ENCODE peak calls at places on chromosomes 11 and 22, in seven cellular contexts. One of them, this sample, is unnamed.

GRCh38 chr11:133011604-133012003 is 520.7 kb downstream of the OPCML start:
- DNase-seq in GM23338: no peak
- DNase-seq in dorsolateral prefrontal cortex: no peak
- DNase-seq in mucosa of descending colon: no peak
- DNase-seq in choroid plexus epithelial cell: no peak
- DNase-seq in left ventricle myocardium inferior: no peak
- DNase-seq in ovary: no peak
- DNase-seq in this sample: no peak

GRCh38 chr22:46091277-46091977 is 58.9 kb upstream of the PPARA start:
- DNase-seq in GM23338: no peak
- DNase-seq in dorsolateral prefrontal cortex: no peak
- DNase-seq in mucosa of descending colon: no peak
- DNase-seq in choroid plexus epithelial cell: no peak
- DNase-seq in left ventricle myocardium inferior: peak
- DNase-seq in ovary: peak
- DNase-seq in this sample: no peak

GRCh38 chr11:119015054-119015611 is 3.0 kb downstream of the RPS25 start:
- DNase-seq in GM23338: no peak
- DNase-seq in dorsolateral prefrontal cortex: no peak
- DNase-seq in mucosa of descending colon: no peak
- DNase-seq in choroid plexus epithelial cell: no peak
- DNase-seq in left ventricle myocardium inferior: no peak
- DNase-seq in ovary: no peak
- DNase-seq in this sample: no peak

GRCh38 chr11:37712246-37712645 is 1114.2 kb upstream of the RAG2 start:
- DNase-seq in GM23338: peak
- DNase-seq in dorsolateral prefrontal cortex: no peak
- DNase-seq in mucosa of descending colon: no peak
- DNase-seq in choroid plexus epithelial cell: peak
- DNase-seq in left ventricle myocardium inferior: no peak
- DNase-seq in ovary: no peak
- DNase-seq in this sample: no peak

GRCh38 chr11:74932169-74932568 is 16.7 kb downstream of the XRRA1 start:
- DNase-seq in GM23338: no peak
- DNase-seq in dorsolateral prefrontal cortex: no peak
- DNase-seq in mucosa of descending colon: no peak
- DNase-seq in choroid plexus epithelial cell: peak
- DNase-seq in left ventricle myocardium inferior: no peak
- DNase-seq in ovary: no peak
- DNase-seq in this sample: no peak

GRCh38 chr11:15059132-15059531 is 14.3 kb upstream of the CALCB start:
- DNase-seq in GM23338: no peak
- DNase-seq in dorsolateral prefrontal cortex: no peak
- DNase-seq in mucosa of descending colon: no peak
- DNase-seq in choroid plexus epithelial cell: no peak
- DNase-seq in left ventricle myocardium inferior: no peak
- DNase-seq in ovary: no peak
- DNase-seq in this sample: no peak

GRCh38 chr22:46312056-46312455 is 15.4 kb downstream of the GTSE1 start:
- DNase-seq in GM23338: no peak
- DNase-seq in dorsolateral prefrontal cortex: no peak
- DNase-seq in mucosa of descending colon: no peak
- DNase-seq in choroid plexus epithelial cell: no peak
- DNase-seq in left ventricle myocardium inferior: no peak
- DNase-seq in ovary: no peak
- DNase-seq in this sample: no peak

GRCh38 chr11:94735907-94736306 is 32.2 kb upstream of the AMOTL1 start:
- DNase-seq in GM23338: no peak
- DNase-seq in dorsolateral prefrontal cortex: no peak
- DNase-seq in mucosa of descending colon: no peak
- DNase-seq in choroid plexus epithelial cell: no peak
- DNase-seq in left ventricle myocardium inferior: no peak
- DNase-seq in ovary: no peak
- DNase-seq in this sample: no peak

GRCh38 chr11:16280256-16280682 is 76.1 kb downstream of the SOX6 start:
- DNase-seq in GM23338: no peak
- DNase-seq in dorsolateral prefrontal cortex: no peak
- DNase-seq in mucosa of descending colon: peak
- DNase-seq in choroid plexus epithelial cell: no peak
- DNase-seq in left ventricle myocardium inferior: peak
- DNase-seq in ovary: no peak
- DNase-seq in this sample: no peak

GRCh38 chr22:50733521-50734342 is 4.3 kb upstream of the ACR start:
- DNase-seq in GM23338: no peak
- DNase-seq in dorsolateral prefrontal cortex: no peak
- DNase-seq in mucosa of descending colon: peak
- DNase-seq in choroid plexus epithelial cell: peak
- DNase-seq in left ventricle myocardium inferior: peak
- DNase-seq in ovary: no peak
- DNase-seq in this sample: no peak

GRCh38 chr11:78402842-78403241 is 14.8 kb downstream of the GAB2 start:
- DNase-seq in GM23338: no peak
- DNase-seq in dorsolateral prefrontal cortex: no peak
- DNase-seq in mucosa of descending colon: no peak
- DNase-seq in choroid plexus epithelial cell: no peak
- DNase-seq in left ventricle myocardium inferior: no peak
- DNase-seq in ovary: no peak
- DNase-seq in this sample: no peak

GRCh38 chr22:37234736-37235711 is 9.0 kb downstream of the RAC2 start:
- DNase-seq in GM23338: no peak
- DNase-seq in dorsolateral prefrontal cortex: no peak
- DNase-seq in mucosa of descending colon: no peak
- DNase-seq in choroid plexus epithelial cell: no peak
- DNase-seq in left ventricle myocardium inferior: no peak
- DNase-seq in ovary: no peak
- DNase-seq in this sample: no peak

GRCh38 chr11:68852628-68853027 is 10.9 kb upstream of the CPT1A start:
- DNase-seq in GM23338: no peak
- DNase-seq in dorsolateral prefrontal cortex: no peak
- DNase-seq in mucosa of descending colon: no peak
- DNase-seq in choroid plexus epithelial cell: no peak
- DNase-seq in left ventricle myocardium inferior: no peak
- DNase-seq in ovary: no peak
- DNase-seq in this sample: no peak

GRCh38 chr11:68854273-68854958 is 12.7 kb upstream of the CPT1A start:
- DNase-seq in GM23338: peak
- DNase-seq in dorsolateral prefrontal cortex: no peak
- DNase-seq in mucosa of descending colon: no peak
- DNase-seq in choroid plexus epithelial cell: no peak
- DNase-seq in left ventricle myocardium inferior: no peak
- DNase-seq in ovary: no peak
- DNase-seq in this sample: no peak

GRCh38 chr11:68857037-68857586 is 15.4 kb upstream of the CPT1A start:
- DNase-seq in GM23338: no peak
- DNase-seq in dorsolateral prefrontal cortex: no peak
- DNase-seq in mucosa of descending colon: no peak
- DNase-seq in choroid plexus epithelial cell: no peak
- DNase-seq in left ventricle myocardium inferior: no peak
- DNase-seq in ovary: no peak
- DNase-seq in this sample: no peak

GRCh38 chr11:68859123-68859522 is 17.4 kb upstream of the CPT1A start:
- DNase-seq in GM23338: no peak
- DNase-seq in dorsolateral prefrontal cortex: no peak
- DNase-seq in mucosa of descending colon: no peak
- DNase-seq in choroid plexus epithelial cell: no peak
- DNase-seq in left ventricle myocardium inferior: no peak
- DNase-seq in ovary: no peak
- DNase-seq in this sample: no peak

DNA sequence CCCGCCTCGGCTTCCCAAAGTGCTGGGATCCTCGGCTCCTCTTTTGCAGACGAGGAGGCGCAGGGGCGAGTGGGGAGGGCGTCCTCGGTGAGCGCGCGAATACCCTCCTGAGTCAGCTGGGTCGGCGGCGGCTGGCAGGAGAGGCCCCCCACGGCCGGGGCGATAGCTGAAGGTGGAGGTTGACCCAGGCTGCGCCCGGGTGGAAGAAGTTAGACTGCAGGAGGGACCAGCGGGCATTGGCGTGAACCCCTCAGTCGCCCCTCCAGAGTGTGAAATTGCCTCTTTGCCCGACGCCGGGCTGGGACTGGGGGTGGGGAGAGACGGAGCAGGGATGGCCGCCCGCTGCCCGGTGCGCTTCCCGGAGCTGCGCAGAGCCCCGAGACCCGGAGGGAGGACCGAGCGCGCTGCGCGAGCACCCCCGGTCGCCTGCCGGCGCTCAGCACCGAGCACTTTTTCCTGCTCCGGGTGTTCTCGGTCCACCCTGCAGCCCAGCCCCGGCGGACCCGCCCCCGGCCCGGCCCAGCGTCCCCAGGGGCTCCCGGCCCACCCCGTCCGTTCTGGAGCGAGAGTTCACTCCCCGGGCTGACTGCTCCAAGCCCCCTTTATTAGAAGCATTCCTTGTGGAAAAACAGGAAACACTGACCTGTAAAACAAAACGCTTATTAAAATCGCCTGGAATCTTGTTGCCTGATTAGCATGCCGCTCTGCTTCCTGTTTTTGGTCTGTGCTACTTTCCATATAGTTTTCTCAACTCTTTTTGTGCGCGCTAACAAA is 13.7 kb upstream of the CPT1A start:
- DNase-seq in GM23338: peak
- DNase-seq in dorsolateral prefrontal cortex: no peak
- DNase-seq in mucosa of descending colon: peak
- DNase-seq in choroid plexus epithelial cell: peak
- DNase-seq in left ventricle myocardium inferior: peak
- DNase-seq in ovary: peak
- DNase-seq in this sample: no peak
- H3K4me3 ChIP-seq in GM23338: peak
- H3K4me3 ChIP-seq in dorsolateral prefrontal cortex: peak
- H3K4me3 ChIP-seq in mucosa of descending colon: no peak
- H3K4me3 ChIP-seq in choroid plexus epithelial cell: peak
- H3K4me3 ChIP-seq in left ventricle myocardium inferior: peak
- H3K4me3 ChIP-seq in ovary: peak
- H3K4me3 ChIP-seq in this sample: peak

DNA sequence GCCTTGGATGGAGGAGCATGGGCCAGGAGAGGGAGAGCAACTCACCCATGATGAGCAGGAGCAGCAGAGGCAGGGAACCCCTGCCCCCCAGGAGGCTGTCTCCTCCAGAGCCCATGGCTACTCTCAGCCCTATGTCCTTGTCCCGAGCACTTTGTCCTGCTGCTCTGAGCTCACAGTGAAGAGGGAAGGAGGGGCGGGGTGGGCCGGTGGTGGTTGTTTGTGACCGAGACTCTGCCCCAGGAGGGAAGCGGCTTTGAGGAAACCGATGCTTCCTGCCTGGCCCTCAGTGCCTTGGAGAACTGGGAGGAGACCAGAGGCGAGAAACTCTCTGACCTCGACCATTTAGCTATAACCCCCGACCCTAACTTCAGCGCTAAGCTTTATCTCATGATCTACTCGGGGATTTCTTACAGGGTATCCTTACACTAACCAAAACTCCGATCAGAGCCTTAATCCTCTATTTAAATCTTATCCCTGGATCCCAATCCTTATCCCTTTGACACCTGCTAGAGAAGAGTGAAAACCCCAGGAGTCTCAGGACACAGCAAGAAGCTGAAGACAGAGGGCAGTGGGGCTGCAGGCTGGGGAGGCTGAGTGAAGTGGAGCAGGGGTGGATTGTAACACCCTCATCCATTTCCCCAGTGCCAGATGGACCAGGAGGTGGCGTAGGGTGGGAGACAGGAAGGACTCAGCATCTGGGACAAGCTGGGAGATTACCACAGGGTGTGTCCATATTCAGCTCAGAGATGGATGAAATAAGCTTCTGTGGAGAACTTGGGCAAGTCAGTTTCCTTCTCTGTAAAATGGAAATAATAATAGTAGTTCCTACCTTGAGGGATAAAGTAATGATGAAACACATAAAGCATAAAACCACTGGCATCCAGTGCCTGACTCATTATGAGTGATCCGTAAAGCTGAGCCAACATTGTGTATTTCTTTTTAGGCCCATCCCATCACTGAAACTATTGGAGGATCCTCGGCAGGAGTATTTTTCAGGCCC is at the start of gene ROBO4:
- DNase-seq in GM23338: no peak
- DNase-seq in dorsolateral prefrontal cortex: no peak
- DNase-seq in mucosa of descending colon: no peak
- DNase-seq in choroid plexus epithelial cell: peak
- DNase-seq in left ventricle myocardium inferior: peak
- DNase-seq in ovary: no peak
- DNase-seq in this sample: peak
- TF ChIP-seq CTCF in GM23338: no peak
- TF ChIP-seq CTCF in dorsolateral prefrontal cortex: no peak
- TF ChIP-seq CTCF in mucosa of descending colon: no peak
- TF ChIP-seq CTCF in choroid plexus epithelial cell: peak
- TF ChIP-seq CTCF in left ventricle myocardium inferior: peak
- TF ChIP-seq CTCF in ovary: no peak
- TF ChIP-seq CTCF in this sample: peak

DNA sequence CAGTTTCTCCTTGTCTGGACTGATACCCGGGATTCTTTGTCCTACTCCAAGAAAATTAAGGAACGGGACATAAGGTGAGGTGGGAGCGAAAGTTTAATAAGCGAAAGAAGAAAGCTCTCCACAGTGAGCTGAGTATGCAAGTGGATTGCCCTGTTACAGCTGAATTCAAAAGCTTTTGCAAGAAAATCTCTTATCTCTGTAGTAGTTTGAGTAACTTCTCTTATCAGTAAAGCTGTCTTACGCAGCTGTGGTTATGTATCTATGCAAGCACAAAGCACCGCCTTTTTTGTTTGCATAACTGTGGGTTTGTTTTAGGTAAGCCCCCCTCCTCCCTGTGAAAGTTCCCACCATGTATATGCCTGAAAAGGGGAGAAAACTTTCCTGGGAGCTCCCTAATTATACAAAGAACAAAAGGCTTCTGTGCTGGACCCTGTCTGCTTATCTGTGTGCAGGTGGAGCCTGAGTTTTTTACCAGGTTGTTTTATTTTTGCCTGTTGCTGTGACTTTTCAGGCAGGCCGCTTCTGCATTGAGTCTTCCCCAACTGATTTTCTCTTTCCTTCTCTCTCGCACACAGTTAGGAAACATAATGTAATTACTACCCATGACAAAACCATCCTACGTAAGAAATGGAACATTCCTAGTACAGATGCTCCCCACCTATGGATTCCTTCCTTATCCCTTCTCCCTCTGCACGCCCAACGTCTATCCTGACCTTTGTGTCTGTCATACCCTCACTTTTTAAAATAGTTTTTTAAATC is 826 bp upstream of the PLAAT5 start:
- DNase-seq in GM23338: peak
- DNase-seq in dorsolateral prefrontal cortex: no peak
- DNase-seq in mucosa of descending colon: no peak
- DNase-seq in choroid plexus epithelial cell: peak
- DNase-seq in left ventricle myocardium inferior: no peak
- DNase-seq in ovary: no peak
- DNase-seq in this sample: no peak
- H3K4me3 ChIP-seq in GM23338: peak
- H3K4me3 ChIP-seq in dorsolateral prefrontal cortex: peak
- H3K4me3 ChIP-seq in mucosa of descending colon: no peak
- H3K4me3 ChIP-seq in choroid plexus epithelial cell: peak
- H3K4me3 ChIP-seq in left ventricle myocardium inferior: peak
- H3K4me3 ChIP-seq in ovary: peak
- H3K4me3 ChIP-seq in this sample: no peak

DNA sequence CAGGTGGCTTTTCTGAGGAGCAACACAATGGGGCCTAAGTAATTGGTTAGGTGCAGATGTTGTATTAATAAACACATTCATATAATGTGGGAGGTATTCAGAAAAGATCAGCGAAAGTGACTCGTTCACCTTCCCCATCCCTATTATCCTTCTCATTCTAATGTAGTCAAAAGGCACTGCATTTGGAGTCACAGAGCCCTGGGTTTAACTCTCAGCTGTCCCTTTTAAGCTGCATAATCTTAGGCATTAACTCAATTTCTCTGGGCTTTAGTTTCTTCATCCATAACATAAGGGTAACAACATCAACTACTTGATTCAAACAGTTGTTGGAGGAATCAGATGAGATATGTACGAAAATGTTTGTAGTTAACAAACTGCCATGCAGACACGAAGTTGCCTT is 187.5 kb upstream of the PITPNB start:
- DNase-seq in GM23338: no peak
- DNase-seq in dorsolateral prefrontal cortex: no peak
- DNase-seq in mucosa of descending colon: no peak
- DNase-seq in choroid plexus epithelial cell: no peak
- DNase-seq in left ventricle myocardium inferior: no peak
- DNase-seq in ovary: no peak
- DNase-seq in this sample: no peak
- TF ChIP-seq CTCF in GM23338: no peak
- TF ChIP-seq CTCF in dorsolateral prefrontal cortex: no peak
- TF ChIP-seq CTCF in mucosa of descending colon: no peak
- TF ChIP-seq CTCF in choroid plexus epithelial cell: no peak
- TF ChIP-seq CTCF in left ventricle myocardium inferior: no peak
- TF ChIP-seq CTCF in ovary: no peak
- TF ChIP-seq CTCF in this sample: no peak